ENCODE peak calls at places on chromosome 21, in ten cellular contexts. L is H1, P is NB4, E is colonic mucosa, O is IMR-90, H is GM12865, K is right cardiac atrium, I is fibroblast of mammary gland, R is ovary, A is heart right ventricle. Z is an unnamed sample.
A peak's percentile ranks its signal among the peaks of the same experiment; 100 is the strongest.

GRCh38 chr21:41344146-41344545 is 17.7 kb upstream of the MX2 start:
- DNase-seq in K (no peak), H (no peak), E (no peak), P (no peak), O (no peak), A (no peak), I (no peak), R (no peak), L (no peak), Z (no peak)

GRCh38 chr21:25909341-25909740 is 174.6 kb downstream of the GABPA start:
- DNase-seq in O (no peak), L (no peak), H (no peak), K (no peak), A (no peak), I (no peak), P (no peak), R (no peak), E (no peak), Z (no peak)

GRCh38 chr21:26080211-26080610 is 90.4 kb downstream of the APP start:
- DNase-seq in E (no peak), R (no peak), K (no peak), I (no peak), A (no peak), O (no peak), P (no peak), L (no peak), H (no peak), Z (no peak)

GRCh38 chr21:31564439-31564838 is 95.1 kb upstream of the SOD1 start:
- DNase-seq in I (peak; percentile 15), O (no peak), E (no peak), A (no peak), K (no peak), H (no peak), P (no peak), L (no peak), R (no peak), Z (no peak)

GRCh38 chr21:42227909-42228708 is 9.2 kb downstream of the ABCG1 start:
- DNase-seq in I (peak; percentile 91), R (peak; percentile 53), P (peak; percentile 88), H (peak; percentile 95), A (peak; percentile 92), K (peak; percentile 87), E (peak; percentile 95), O (peak; percentile 91), L (no peak), Z (no peak)

GRCh38 chr21:32257952-32258785 is 20.7 kb downstream of the MIS18A start:
- DNase-seq in H (peak; percentile 80), K (peak; percentile 63), A (peak; percentile 67), I (peak; percentile 83), L (peak; percentile 33), R (peak; percentile 80), E (peak; percentile 67), O (peak; percentile 85), P (peak; percentile 82), Z (peak; percentile 22)

GRCh38 chr21:31282095-31282709 is 61.9 kb downstream of the TIAM1 start:
- DNase-seq in R (no peak), L (no peak), E (no peak), H (no peak), O (peak; percentile 96), A (no peak), I (peak; percentile 98), P (no peak), K (peak; percentile 58), Z (no peak)

GRCh38 chr21:43868461-43868860 is 3.4 kb downstream of the AGPAT3 start:
- DNase-seq in E (peak; percentile 42), R (no peak), A (no peak), P (no peak), I (no peak), O (no peak), L (no peak), H (no peak), K (no peak), Z (no peak)

GRCh38 chr21:33540711-33541104 is 1.2 kb downstream of the GART start:
- DNase-seq in A (no peak), O (no peak), R (no peak), P (no peak), E (no peak), K (no peak), L (no peak), H (no peak), I (no peak), Z (no peak)

GRCh38 chr21:32426592-32427051 is 14.1 kb downstream of the EVA1C start:
- DNase-seq in I (no peak), H (no peak), R (no peak), K (no peak), O (peak; percentile 43), P (no peak), L (no peak), E (no peak), A (no peak), Z (no peak)

GRCh38 chr21:23858878-23859277 is 1748.4 kb downstream of the MRPL39 start:
- DNase-seq in O (no peak), H (no peak), A (no peak), R (no peak), L (no peak), K (no peak), P (no peak), I (no peak), E (no peak), Z (no peak)

GRCh38 chr21:33642896-33643657 is 776 bp downstream of the ITSN1 start:
- DNase-seq in R (peak; percentile 69), P (peak; percentile 63), K (peak; percentile 41), L (no peak), I (peak; percentile 26), A (peak; percentile 17), O (peak; percentile 36), H (peak; percentile 47), E (peak; percentile 49), Z (no peak)

GRCh38 chr21:15732290-15732995 is 2.7 kb downstream of the USP25 start:
- DNase-seq in A (no peak), E (no peak), R (no peak), I (peak; percentile 47), K (no peak), L (no peak), H (peak; percentile 81), P (peak; percentile 68), O (peak; percentile 51), Z (no peak)

GRCh38 chr21:27213328-27213727 is 246.4 kb upstream of the ADAMTS5 start:
- DNase-seq in P (no peak), E (no peak), L (no peak), O (peak; percentile 36), K (no peak), R (no peak), A (no peak), I (peak; percentile 49), H (no peak), Z (no peak)

GRCh38 chr21:42850866-42851391 is 28.4 kb downstream of the WDR4 start:
- DNase-seq in R (no peak), E (no peak), L (peak; percentile 44), A (no peak), I (peak; percentile 14), P (peak; percentile 63), O (no peak), H (peak; percentile 41), K (no peak), Z (no peak)

GRCh38 chr21:43332461-43332860 is 94.5 kb downstream of the SIK1 start:
- DNase-seq in A (no peak), H (no peak), I (no peak), O (no peak), R (no peak), K (no peak), P (no peak), E (no peak), L (no peak), Z (no peak)

GRCh38 chr21:43809853-43810504 is 20.6 kb downstream of the RRP1 start:
- DNase-seq in H (no peak), P (no peak), A (no peak), K (no peak), O (no peak), L (no peak), R (no peak), E (no peak), I (no peak), Z (no peak)

GRCh38 chr21:37766104-37766503 is 150.2 kb downstream of the KCNJ6 start:
- DNase-seq in L (no peak), E (no peak), R (no peak), H (no peak), I (no peak), A (no peak), O (no peak), K (no peak), P (no peak), Z (no peak)
- H3K4me3 ChIP-seq in L (no peak overlapping the region), E (no peak overlapping the region), R (no peak overlapping the region), H (no peak overlapping the region), I (no peak overlapping the region), A (no peak overlapping the region), O (no peak overlapping the region), K (no peak overlapping the region), P (no peak overlapping the region), Z (no peak overlapping the region)

GRCh38 chr21:38661296-38662223 is 144.2 kb upstream of the ETS2 start:
- DNase-seq in H (no peak), P (peak; percentile 66), K (peak; percentile 49), R (peak; percentile 47), I (peak; percentile 28), A (peak; percentile 14), L (no peak), E (peak; percentile 38), O (peak; percentile 62), Z (no peak)
- H3K4me3 ChIP-seq in H (no peak overlapping the region), P (peak overlapping the region; percentile 43), K (peak overlapping the region; percentile 49), R (peak overlapping the region; percentile 44), I (no peak overlapping the region), A (peak overlapping the region; percentile 44), L (peak overlapping the region; percentile 51), E (peak overlapping the region; percentile 46), O (peak overlapping the region; percentile 26), Z (peak overlapping the region; percentile 60)

GRCh38 chr21:17793271-17793670 is 25.9 kb downstream of the C21orf91 start:
- DNase-seq in O (no peak), L (no peak), A (no peak), E (no peak), K (no peak), P (no peak), H (no peak), I (no peak), R (no peak), Z (no peak)

GRCh38 chr21:17796037-17796403 is 23.1 kb downstream of the C21orf91 start:
- DNase-seq in I (no peak), L (no peak), H (no peak), O (no peak), P (no peak), E (no peak), K (no peak), A (no peak), R (no peak), Z (no peak)

GRCh38 chr21:17795084-17796036 is 23.8 kb downstream of the C21orf91 start:
- DNase-seq in L (no peak), O (no peak), A (no peak), K (no peak), E (no peak), I (no peak), R (no peak), P (no peak), H (no peak), Z (no peak)

GRCh38 chr21:17794631-17795030 is 24.5 kb downstream of the C21orf91 start:
- DNase-seq in P (no peak), R (no peak), I (no peak), L (no peak), H (no peak), E (no peak), A (no peak), O (no peak), K (no peak), Z (no peak)

GRCh38 chr21:17793675-17794123 is 25.5 kb downstream of the C21orf91 start:
- DNase-seq in H (peak; percentile 47), K (no peak), A (no peak), O (peak; percentile 70), E (no peak), L (no peak), I (peak; percentile 53), R (no peak), P (no peak), Z (peak; percentile 92)
- H3K4me3 ChIP-seq in H (peak overlapping the region; percentile 55), K (peak overlapping the region; percentile 73), A (no peak overlapping the region), O (peak overlapping the region; percentile 13), E (no peak overlapping the region), L (no peak overlapping the region), I (peak overlapping the region; percentile 17), R (no peak overlapping the region), P (no peak overlapping the region), Z (peak overlapping the region; percentile 26)

GRCh38 chr21:35046880-35047229 is 2.2 kb downstream of the RUNX1 start:
- DNase-seq in I (no peak), E (no peak), P (no peak), O (no peak), L (no peak), A (no peak), H (no peak), K (peak; percentile 40), R (no peak), Z (no peak)
- H3K4me3 ChIP-seq in I (peak overlapping the region; percentile 13), E (no peak overlapping the region), P (peak overlapping the region; percentile 98), O (peak overlapping the region; percentile 13), L (no peak overlapping the region), A (no peak overlapping the region), H (no peak overlapping the region), K (no peak overlapping the region), R (no peak overlapping the region), Z (no peak overlapping the region)